ENCODE peak calls at places on chromosomes 5 and 9, in ten cellular contexts. U is BJ; E is posterior cingulate gyrus; V is DMS79 treated with DMSO at 0.1 percent for 48 hours; T is astrocyte of the spinal cord; Y is Ammon's horn; C is stimulated activated CD8-positive, alpha-beta memory T cell treated with anti-CD3 and anti-CD28 coated beads, Interleukin-15, amount 100 ng/mL, for 1 hour; I is NB4; J is LoVo; Q is mammary epithelial cell. H is an unnamed sample.

GRCh38 chr5:153988510-153988909 is 50.2 kb downstream of the FAM114A2 start:
- DNase-seq in J (no peak), T (no peak), Y (no peak), V (no peak), U (no peak), C (no peak), Q (no peak), E (no peak), I (no peak), H (no peak)

GRCh38 chr9:109181284-109181683 is 14.2 kb upstream of the FRRS1L start:
- DNase-seq in U (no peak), I (no peak), Y (no peak), T (no peak), Q (no peak), J (no peak), C (no peak), E (no peak), V (no peak), H (no peak)

GRCh38 chr9:70601000-70601929 is 186.8 kb upstream of the KLF9 start:
- DNase-seq in C (no peak), T (peak), U (peak), E (peak), V (peak), Y (peak), J (peak), Q (peak), I (no peak), H (peak)

GRCh38 chr5:38997579-38997978 is 76.6 kb downstream of the RICTOR start:
- DNase-seq in C (no peak), I (no peak), V (no peak), T (no peak), J (no peak), U (no peak), Q (no peak), Y (peak), E (no peak), H (no peak)

GRCh38 chr9:69771775-69772418 is 12.1 kb upstream of the PTAR1 start:
- DNase-seq in I (no peak), J (no peak), Y (peak), U (no peak), C (no peak), E (no peak), V (no peak), Q (no peak), T (peak), H (peak)

GRCh38 chr9:93708289-93708986 is 132.1 kb downstream of the PHF2 start:
- DNase-seq in V (no peak), I (no peak), Q (no peak), J (no peak), U (no peak), C (no peak), Y (no peak), E (no peak), T (no peak), H (no peak)

GRCh38 chr5:58491216-58491892 is at the start of gene GAPT:
- DNase-seq in T (no peak), Y (peak), I (peak), E (no peak), Q (no peak), U (no peak), J (no peak), C (no peak), V (no peak), H (no peak)

GRCh38 chr5:160171656-160172055 is 52.4 kb upstream of the PWWP2A start:
- DNase-seq in U (no peak), Y (no peak), V (no peak), C (no peak), J (no peak), I (peak), E (peak), T (no peak), Q (no peak), H (peak)

GRCh38 chr5:9774472-9775079 is 144.4 kb upstream of the TAS2R1 start:
- DNase-seq in T (peak), I (no peak), E (no peak), U (no peak), V (no peak), J (peak), Q (peak), C (no peak), Y (peak), H (peak)

GRCh38 chr9:87249029-87249428 is 248.6 kb upstream of the DAPK1 start:
- DNase-seq in E (no peak), U (no peak), Q (peak), Y (no peak), I (no peak), C (no peak), V (no peak), J (no peak), T (no peak), H (no peak)

GRCh38 chr5:52807723-52808122 is 20.0 kb downstream of the ITGA1 start:
- DNase-seq in T (no peak), I (no peak), Y (no peak), U (no peak), E (no peak), Q (no peak), V (no peak), J (no peak), C (no peak), H (no peak)

GRCh38 chr9:134433101-134433500 is 106.8 kb downstream of the RXRA start:
- DNase-seq in T (peak), E (peak), V (no peak), C (no peak), U (no peak), I (no peak), Y (peak), J (no peak), Q (peak), H (peak)

GRCh38 chr5:109852371-109853160 is 162.8 kb downstream of the MAN2A1 start:
- DNase-seq in C (no peak), V (no peak), E (no peak), Q (no peak), T (peak), Y (no peak), J (no peak), U (no peak), I (no peak), H (peak)

GRCh38 chr9:99034149-99034548 is 70.8 kb upstream of the TGFBR1 start:
- DNase-seq in C (no peak), Y (no peak), T (no peak), I (no peak), V (no peak), Q (no peak), U (no peak), J (no peak), E (no peak), H (no peak)

GRCh38 chr5:181205735-181206401 is 872 bp upstream of the TRIM7 start:
- DNase-seq in Y (peak), V (no peak), E (no peak), J (no peak), U (no peak), Q (no peak), I (no peak), C (no peak), T (no peak), H (no peak)

GRCh38 chr5:13553896-13554295 is 390.6 kb downstream of the DNAH5 start:
- DNase-seq in E (peak), U (no peak), J (no peak), V (no peak), Q (peak), C (no peak), T (peak), Y (no peak), I (peak), H (peak)

GRCh38 chr9:79658926-79659325 is 87.2 kb downstream of the TLE4 start:
- DNase-seq in Q (no peak), I (no peak), T (no peak), J (no peak), Y (no peak), E (no peak), V (no peak), U (no peak), C (no peak), H (no peak)

GRCh38 chr5:94376672-94377345 is 241.6 kb downstream of the KIAA0825 start:
- DNase-seq in C (no peak), Y (no peak), E (no peak), Q (no peak), J (no peak), U (no peak), V (no peak), T (peak), I (peak), H (no peak)

GRCh38 chr5:58406394-58406793 is 53.5 kb downstream of the PLK2 start:
- DNase-seq in Q (no peak), Y (no peak), I (no peak), V (no peak), J (no peak), E (no peak), C (no peak), U (no peak), T (no peak), H (no peak)

GRCh38 chr5:126338516-126339153 is 84.6 kb upstream of the GRAMD2B start:
- DNase-seq in T (no peak), Y (no peak), J (no peak), V (no peak), I (no peak), Q (no peak), U (no peak), E (peak), C (no peak), H (no peak)

GRCh38 chr9:97802276-97802675 is 50.8 kb upstream of the FOXE1 start:
- DNase-seq in Q (peak), Y (no peak), T (peak), U (no peak), I (no peak), V (no peak), E (no peak), C (no peak), J (peak), H (no peak)

GRCh38 chr9:110370316-110370715 is 32.7 kb upstream of the TXNDC8 start:
- DNase-seq in V (no peak), C (no peak), Y (no peak), U (no peak), Q (peak), E (no peak), I (no peak), J (no peak), T (peak), H (peak)

GRCh38 chr5:31611002-31611401 is 27.9 kb upstream of the PDZD2 start:
- DNase-seq in V (no peak), C (no peak), J (no peak), T (no peak), U (no peak), Y (no peak), Q (no peak), E (no peak), I (no peak), H (no peak)

GRCh38 chr5:61596265-61596664 is 264.2 kb downstream of the ZSWIM6 start:
- DNase-seq in U (no peak), Q (no peak), V (no peak), E (no peak), J (no peak), C (no peak), Y (no peak), T (no peak), I (no peak), H (no peak)

GRCh38 chr5:11734369-11734768 is 169.9 kb downstream of the CTNND2 start:
- DNase-seq in Q (no peak), J (no peak), C (no peak), I (no peak), V (no peak), Y (no peak), T (no peak), E (no peak), U (no peak), H (no peak)

GRCh38 chr9:108162664-108163063 is 673.1 kb upstream of the KLF4 start:
- DNase-seq in T (peak), Y (no peak), U (peak), C (no peak), I (no peak), E (no peak), J (peak), V (no peak), Q (peak), H (peak)

GRCh38 chr9:116288658-116289057 is 135.1 kb downstream of the PAPPA start:
- DNase-seq in E (no peak), V (no peak), Q (peak), J (peak), C (no peak), T (peak), I (no peak), Y (no peak), U (peak), H (peak)

GRCh38 chr9:259405-260404 is 45.0 kb downstream of the DOCK8 start:
- DNase-seq in V (no peak), J (no peak), Y (no peak), I (peak), U (no peak), C (no peak), Q (no peak), E (no peak), T (no peak), H (no peak)

GRCh38 chr5:111345731-111346130 is 121.5 kb downstream of the CAMK4 start:
- DNase-seq in T (no peak), U (no peak), J (no peak), V (no peak), Q (peak), Y (peak), E (no peak), I (no peak), C (no peak), H (no peak)

GRCh38 chr5:149223081-149223848 is 48.4 kb upstream of the AFAP1L1 start:
- DNase-seq in I (peak), Q (no peak), T (no peak), E (no peak), J (no peak), C (no peak), U (no peak), V (no peak), Y (no peak), H (no peak)

GRCh38 chr5:624951-625230 is 12.8 kb downstream of the CEP72 start:
- DNase-seq in J (no peak), I (no peak), Q (no peak), Y (no peak), U (no peak), V (no peak), T (no peak), C (no peak), E (peak), H (no peak)

GRCh38 chr9:72635197-72635596 is 113.8 kb downstream of the TMC1 start:
- DNase-seq in Q (no peak), E (no peak), T (no peak), Y (no peak), J (no peak), I (no peak), V (no peak), U (no peak), C (no peak), H (no peak)

GRCh38 chr5:111537153-111538024 is 25.1 kb upstream of the STARD4 start:
- DNase-seq in T (peak), V (no peak), C (no peak), J (no peak), U (peak), Q (no peak), I (no peak), E (no peak), Y (no peak), H (peak)

GRCh38 chr9:114059047-114059803 is 18.9 kb downstream of the AMBP start:
- DNase-seq in J (no peak), V (no peak), Y (peak), C (no peak), E (peak), I (no peak), T (no peak), Q (no peak), U (no peak), H (peak)

H was measured in fibroblast of the aortic adventitia.